ENCODE peak calls at places on chromosomes 11 and 22, in six cellular contexts. X is heart left ventricle, S is hepatocyte, P is transverse colon, Y is pancreas, G is AG04450. F is an unnamed sample.

GRCh38 chr22:50473855-50474671 is 772 bp downstream of the SBF1 start:
- DNase-seq in X (no peak), Y (peak), S (peak), G (peak), P (peak), F (peak)

GRCh38 chr22:40006641-40007040 is 11.9 kb downstream of the FAM83F start:
- DNase-seq in S (no peak), Y (no peak), P (no peak), G (no peak), X (no peak), F (no peak)

GRCh38 chr11:117478926-117479325 is 151.3 kb downstream of the CEP164 start:
- DNase-seq in G (no peak), X (no peak), P (no peak), S (no peak), Y (no peak), F (no peak)

GRCh38 chr11:81004576-81004975 is 1563.7 kb upstream of the TENM4 start:
- DNase-seq in P (no peak), G (no peak), S (no peak), Y (no peak), X (no peak), F (no peak)

GRCh38 chr22:42863349-42863911 is 6.4 kb upstream of the ARFGAP3 start:
- DNase-seq in Y (no peak), P (no peak), X (no peak), G (peak), S (no peak), F (no peak)

GRCh38 chr11:96085349-96085910 is 161.5 kb upstream of the MTMR2 start:
- DNase-seq in S (no peak), X (no peak), P (no peak), G (no peak), Y (no peak), F (no peak)

GRCh38 chr11:128328955-128329551 is 258.3 kb downstream of the ETS1 start:
- DNase-seq in P (no peak), Y (no peak), X (peak), G (no peak), S (no peak), F (no peak)

GRCh38 chr22:19295733-19296132 is 4.2 kb upstream of the CLTCL1 start:
- DNase-seq in X (no peak), G (no peak), P (no peak), Y (no peak), S (no peak), F (no peak)

GRCh38 chr11:77201370-77201769 is 73.3 kb downstream of the MYO7A start:
- DNase-seq in X (peak), Y (peak), S (no peak), P (no peak), G (no peak), F (no peak)

GRCh38 chr11:104943561-104943960 is 24.8 kb downstream of the CASP4 start:
- DNase-seq in Y (no peak), S (no peak), X (no peak), P (no peak), G (no peak), F (no peak)

GRCh38 chr11:104944080-104944479 is 24.3 kb downstream of the CASP4 start:
- DNase-seq in S (no peak), Y (no peak), P (no peak), X (no peak), G (no peak), F (no peak)

DNA sequence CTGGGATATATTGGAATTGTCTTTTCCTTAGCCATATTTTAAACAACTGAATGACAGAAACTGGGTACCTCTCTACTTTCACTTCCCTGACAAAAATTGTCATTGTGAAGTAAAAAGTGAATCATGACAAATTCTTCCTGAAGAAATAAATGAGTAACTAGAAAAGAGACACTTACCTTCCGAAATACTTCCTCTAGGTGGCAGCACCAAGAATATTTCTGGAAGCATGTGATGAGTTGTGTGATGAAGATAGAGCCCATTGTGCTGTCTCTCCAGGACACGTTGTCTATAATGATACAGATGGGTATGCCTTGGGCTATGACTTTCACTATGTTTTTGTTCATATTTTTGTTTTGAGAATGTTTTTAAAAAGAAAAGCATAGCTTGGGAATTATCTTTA is 21.5 kb downstream of the CASP4 start:
- DNase-seq in Y (no peak), P (no peak), S (peak), G (no peak), X (no peak), F (peak)
- TF ChIP-seq CTCF in Y (peak), P (peak), S (peak), G (peak), X (peak), F (peak)

GRCh38 chr22:45335021-45335818 is 25.5 kb downstream of the FAM118A start:
- DNase-seq in S (no peak), Y (no peak), P (no peak), G (no peak), X (peak), F (peak)
- TF ChIP-seq CTCF in S (no peak), Y (no peak), P (no peak), G (peak), X (no peak), F (peak)

GRCh38 chr11:124113890-124114289 is 1.4 kb upstream of the VWA5A start:
- DNase-seq in Y (no peak), X (no peak), G (no peak), P (peak), S (peak), F (no peak)

GRCh38 chr11:124109377-124109776 is 5.9 kb upstream of the VWA5A start:
- DNase-seq in G (no peak), S (no peak), Y (no peak), P (no peak), X (no peak), F (no peak)

DNA sequence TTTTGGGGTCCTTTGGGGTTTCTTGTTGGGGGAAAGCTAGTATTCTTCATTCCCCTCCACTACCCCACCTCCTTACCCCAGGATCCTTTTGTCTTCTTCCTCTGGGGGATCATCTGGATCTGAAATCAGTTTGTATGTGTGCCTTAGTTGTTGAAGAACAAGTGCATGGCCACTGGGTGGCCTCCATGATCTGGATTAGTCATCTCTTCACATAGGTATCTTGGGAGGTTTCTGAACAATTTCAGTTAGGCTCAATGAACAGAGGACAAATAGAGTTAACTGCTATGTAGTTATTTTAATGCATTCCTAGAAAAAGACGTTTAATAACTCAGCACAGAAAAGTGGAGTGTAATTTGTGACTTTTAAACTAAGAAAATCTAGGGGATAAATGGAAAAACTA is 7.1 kb upstream of the VWA5A start:
- DNase-seq in G (no peak), P (peak), S (peak), Y (no peak), X (no peak), F (peak)
- TF ChIP-seq CTCF in G (peak), P (peak), S (peak), Y (no peak), X (no peak), F (no peak)

GRCh38 chr11:1768141-1768469 is 4.4 kb upstream of the CTSD start:
- DNase-seq in Y (no peak), S (no peak), P (no peak), X (no peak), G (no peak), F (no peak)

GRCh38 chr11:1767399-1768140 is 3.8 kb upstream of the CTSD start:
- DNase-seq in S (no peak), X (peak), G (no peak), Y (no peak), P (no peak), F (no peak)

GRCh38 chr11:1766719-1767398 is 3.1 kb upstream of the CTSD start:
- DNase-seq in S (no peak), G (no peak), P (no peak), Y (no peak), X (peak), F (no peak)

GRCh38 chr11:1763796-1764661 is at the start of gene CTSD:
- DNase-seq in P (peak), G (no peak), Y (peak), X (peak), S (peak), F (peak)

GRCh38 chr11:1765871-1766718 is 2.4 kb upstream of the CTSD start:
- DNase-seq in X (no peak), G (no peak), S (no peak), P (no peak), Y (no peak), F (no peak)
- TF ChIP-seq CTCF in X (no peak), G (no peak), S (no peak), P (no peak), Y (no peak), F (peak)

F was measured in endothelial cell.